ENCODE peak calls at places on chromosomes 11 and 22, in ten cellular contexts. S is fibroblast of the aortic adventitia, H is neural crest cell, A is kidney, B is colonic mucosa, E is cardiac fibroblast, U is heart left ventricle, L is lower leg skin, W is ascending aorta, Z is Peyer's patch. I is an unnamed sample.

GRCh38 chr11:111624602-111625001 is 22.4 kb downstream of the SIK2 start:
- DNase-seq in A (no peak), H (no peak), E (no peak), L (no peak), S (no peak), B (no peak), W (no peak), U (no peak), Z (no peak), I (no peak)

GRCh38 chr22:23220485-23221350 is 40.4 kb downstream of the BCR start:
- DNase-seq in W (no peak), E (peak), S (peak), Z (peak), H (no peak), L (no peak), A (peak), B (peak), U (no peak), I (no peak)

GRCh38 chr11:45880772-45881570 is 4.5 kb upstream of the MAPK8IP1 start:
- DNase-seq in S (no peak), H (no peak), L (no peak), E (no peak), Z (no peak), B (no peak), W (no peak), U (no peak), A (no peak), I (no peak)

GRCh38 chr11:111438168-111438567 is 59.1 kb upstream of the POU2AF1 start:
- DNase-seq in S (no peak), E (no peak), A (no peak), L (no peak), Z (peak), H (no peak), U (no peak), W (no peak), B (no peak), I (no peak)

GRCh38 chr11:27290261-27290660 is 72.8 kb downstream of the CCDC34 start:
- DNase-seq in W (no peak), S (no peak), Z (no peak), H (no peak), A (no peak), B (no peak), E (no peak), U (no peak), L (no peak), I (no peak)

GRCh38 chr11:37109205-37109585 is 511.2 kb upstream of the RAG2 start:
- DNase-seq in H (no peak), U (no peak), Z (no peak), A (no peak), L (no peak), W (no peak), S (peak), E (peak), B (no peak), I (no peak)

GRCh38 chr11:121500717-121501116 is 48.0 kb upstream of the SORL1-AS1 start:
- DNase-seq in A (no peak), B (no peak), E (no peak), Z (no peak), U (no peak), S (no peak), W (no peak), H (no peak), L (no peak), I (no peak)

GRCh38 chr22:24225044-24225601 is 19.8 kb downstream of the GGT5 start:
- DNase-seq in E (no peak), L (no peak), A (peak), B (no peak), H (no peak), Z (no peak), W (no peak), S (no peak), U (no peak), I (no peak)

GRCh38 chr11:132977241-132977640 is 555.1 kb downstream of the OPCML start:
- DNase-seq in B (no peak), U (no peak), Z (no peak), H (no peak), S (no peak), L (no peak), W (no peak), E (no peak), A (no peak), I (no peak)

GRCh38 chr22:50683994-50684371 is 11.4 kb downstream of the SHANK3 start:
- DNase-seq in B (no peak), L (peak), Z (no peak), S (no peak), U (no peak), H (no peak), E (no peak), W (no peak), A (no peak), I (no peak)

GRCh38 chr11:134736251-134737072 is 324.4 kb upstream of the B3GAT1 start:
- DNase-seq in L (peak), S (no peak), Z (no peak), B (no peak), E (no peak), H (no peak), W (no peak), A (no peak), U (no peak), I (no peak)

GRCh38 chr22:26450453-26451185 is 21.6 kb downstream of the ASPHD2 start:
- DNase-seq in E (no peak), S (no peak), B (no peak), Z (no peak), L (peak), W (no peak), A (no peak), H (no peak), U (no peak), I (no peak)

GRCh38 chr11:502288-503178 is 4.5 kb downstream of the RNH1 start:
- DNase-seq in W (no peak), Z (peak), U (no peak), B (no peak), A (no peak), L (peak), H (no peak), S (no peak), E (no peak), I (no peak)

GRCh38 chr11:29328961-29329441 is 687.8 kb downstream of the KCNA4 start:
- DNase-seq in B (no peak), Z (no peak), E (peak), W (no peak), H (no peak), L (no peak), U (no peak), A (no peak), S (peak), I (peak)

GRCh38 chr11:26063915-26064314 is 268.0 kb upstream of the ANO3 start:
- DNase-seq in E (no peak), W (no peak), B (no peak), H (no peak), U (no peak), A (no peak), Z (no peak), L (no peak), S (no peak), I (no peak)

GRCh38 chr11:68684385-68685356 is at the start of gene GAL:
- DNase-seq in L (no peak), H (no peak), S (no peak), A (no peak), E (no peak), W (no peak), Z (no peak), B (no peak), U (no peak), I (no peak)

GRCh38 chr11:25733777-25734176 is 598.2 kb upstream of the ANO3 start:
- DNase-seq in H (no peak), Z (no peak), L (no peak), E (peak), A (no peak), U (no peak), W (no peak), S (peak), B (no peak), I (no peak)

GRCh38 chr22:24145446-24146189 is 35.7 kb upstream of the SUSD2 start:
- DNase-seq in L (no peak), B (no peak), H (no peak), S (no peak), Z (no peak), E (no peak), A (no peak), U (no peak), W (no peak), I (no peak)

GRCh38 chr11:47923667-47924066 is 56.7 kb upstream of the PTPRJ start:
- DNase-seq in H (no peak), W (no peak), A (no peak), L (no peak), U (peak), B (no peak), Z (no peak), S (peak), E (peak), I (peak)

GRCh38 chr11:71505001-71505400 is 22.1 kb upstream of the KRTAP5-7 start:
- DNase-seq in H (no peak), W (no peak), S (no peak), B (no peak), A (no peak), U (no peak), Z (no peak), E (no peak), L (no peak), I (no peak)

GRCh38 chr11:21364866-21365624 is 695.7 kb downstream of the NELL1 start:
- DNase-seq in A (no peak), U (no peak), B (no peak), E (no peak), L (no peak), S (no peak), W (no peak), H (no peak), Z (no peak), I (no peak)

GRCh38 chr11:115765803-115766239 is 261.6 kb upstream of the CADM1 start:
- DNase-seq in L (no peak), B (no peak), E (peak), H (no peak), A (no peak), S (no peak), U (no peak), Z (no peak), W (no peak), I (no peak)

GRCh38 chr11:73359930-73360742 is 16.1 kb upstream of the RELT start:
- DNase-seq in H (peak), Z (no peak), L (no peak), A (no peak), B (no peak), U (no peak), S (peak), W (no peak), E (peak), I (no peak)

GRCh38 chr11:94449437-94449836 is 44.2 kb downstream of the MRE11 start:
- DNase-seq in S (peak), U (no peak), H (no peak), W (no peak), Z (no peak), E (peak), A (no peak), L (no peak), B (no peak), I (peak)

GRCh38 chr11:1741741-1742140 is 8.7 kb downstream of the IFITM10 start:
- DNase-seq in W (no peak), L (no peak), A (no peak), Z (no peak), S (no peak), B (no peak), U (no peak), E (no peak), H (no peak), I (no peak)

GRCh38 chr11:1570896-1571759 is 943 bp downstream of the DUSP8 start:
- DNase-seq in S (no peak), Z (peak), W (no peak), A (peak), E (no peak), U (peak), B (peak), L (no peak), H (no peak), I (no peak)

GRCh38 chr11:68632802-68633201 is 51.5 kb upstream of the GAL start:
- DNase-seq in H (peak), B (peak), Z (no peak), W (no peak), A (no peak), L (peak), S (peak), E (peak), U (no peak), I (peak)

GRCh38 chr11:131295986-131296385 is 74.4 kb upstream of the NTM start:
- DNase-seq in E (no peak), U (no peak), L (no peak), B (no peak), Z (no peak), W (no peak), S (no peak), H (no peak), A (no peak), I (no peak)

GRCh38 chr11:8219257-8220021 is 44.2 kb downstream of the LMO1 start:
- DNase-seq in W (no peak), E (peak), S (peak), B (peak), U (no peak), L (no peak), H (no peak), A (peak), Z (no peak), I (peak)

GRCh38 chr11:12818333-12819015 is 144.3 kb downstream of the TEAD1 start:
- DNase-seq in L (no peak), E (peak), Z (no peak), U (peak), W (no peak), H (no peak), A (no peak), B (no peak), S (peak), I (peak)

GRCh38 chr11:124446926-124447325 is 1.4 kb upstream of the OR8B8 start:
- DNase-seq in A (no peak), B (no peak), S (no peak), E (peak), H (no peak), W (no peak), Z (no peak), U (no peak), L (no peak), I (no peak)

GRCh38 chr11:36557991-36558390 is 9.8 kb upstream of the RAG1 start:
- DNase-seq in Z (no peak), H (no peak), E (no peak), A (no peak), L (no peak), B (no peak), W (no peak), U (no peak), S (no peak), I (no peak)

GRCh38 chr11:93543292-93543977 is at the start of gene SMCO4:
- DNase-seq in E (peak), Z (peak), B (peak), L (peak), W (no peak), S (peak), H (peak), A (peak), U (peak), I (peak)

GRCh38 chr11:31782243-31782642 is 28.9 kb downstream of the PAX6 start:
- DNase-seq in E (no peak), A (no peak), Z (no peak), B (no peak), U (no peak), H (no peak), S (no peak), W (no peak), L (no peak), I (no peak)

GRCh38 chr11:83815736-83816135 is 529.6 kb upstream of the CCDC90B start:
- DNase-seq in W (no peak), E (no peak), S (no peak), U (no peak), H (no peak), Z (no peak), B (no peak), A (no peak), L (no peak), I (no peak)

GRCh38 chr11:83818349-83818748 is 532.2 kb upstream of the CCDC90B start:
- DNase-seq in S (no peak), Z (no peak), W (no peak), E (peak), H (no peak), U (no peak), A (no peak), B (no peak), L (no peak), I (peak)

GRCh38 chr11:83819936-83820549 is 533.9 kb upstream of the CCDC90B start:
- DNase-seq in S (peak), L (no peak), B (no peak), E (peak), W (no peak), H (no peak), U (no peak), Z (no peak), A (no peak), I (peak)

GRCh38 chr11:83813296-83813695 is 527.1 kb upstream of the CCDC90B start:
- DNase-seq in W (no peak), E (no peak), Z (no peak), B (no peak), U (no peak), H (no peak), A (no peak), L (no peak), S (no peak), I (no peak)

DNA sequence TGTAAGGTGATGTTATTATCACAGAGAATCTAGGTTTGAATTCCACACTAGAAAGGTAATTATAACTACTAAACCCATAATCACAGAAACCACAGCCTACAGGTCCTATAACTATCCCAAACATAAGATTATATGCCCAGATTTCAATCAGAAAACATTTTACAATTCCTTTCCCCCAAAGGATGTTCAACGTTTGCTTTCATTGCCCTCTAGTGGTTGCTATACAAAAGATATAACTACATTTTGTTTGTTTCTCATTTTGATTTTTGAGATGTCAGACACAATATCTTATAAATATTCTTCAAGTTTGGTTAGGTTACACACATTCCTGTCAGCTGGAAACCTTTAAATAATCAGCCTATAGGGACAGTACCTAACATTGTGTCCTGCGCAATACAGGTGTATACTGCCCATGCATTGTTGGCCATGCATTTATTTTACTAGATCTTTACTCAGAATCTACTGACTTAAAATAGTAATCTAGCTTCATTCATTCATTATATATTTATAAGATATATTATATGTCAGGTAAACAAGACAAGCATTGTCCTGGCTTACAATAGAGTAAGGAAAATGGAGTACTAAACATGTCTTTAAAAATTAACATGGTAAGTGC is 530.5 kb upstream of the CCDC90B start:
- DNase-seq in H (no peak), Z (no peak), W (no peak), B (no peak), E (peak), L (no peak), S (peak), U (no peak), A (no peak), I (peak)
- TF ChIP-seq CTCF in H (peak), Z (peak), W (no peak), B (peak), E (peak), L (no peak), S (peak), U (peak), A (peak), I (peak)

GRCh38 chr11:74541466-74541865 is 47.9 kb upstream of the LIPT2 start:
- DNase-seq in B (no peak), H (no peak), W (no peak), L (no peak), U (no peak), S (no peak), A (no peak), E (no peak), Z (no peak), I (no peak)
- TF ChIP-seq CTCF in B (no peak), H (no peak), W (no peak), L (no peak), U (no peak), S (no peak), A (no peak), E (no peak), Z (no peak), I (no peak)

DNA sequence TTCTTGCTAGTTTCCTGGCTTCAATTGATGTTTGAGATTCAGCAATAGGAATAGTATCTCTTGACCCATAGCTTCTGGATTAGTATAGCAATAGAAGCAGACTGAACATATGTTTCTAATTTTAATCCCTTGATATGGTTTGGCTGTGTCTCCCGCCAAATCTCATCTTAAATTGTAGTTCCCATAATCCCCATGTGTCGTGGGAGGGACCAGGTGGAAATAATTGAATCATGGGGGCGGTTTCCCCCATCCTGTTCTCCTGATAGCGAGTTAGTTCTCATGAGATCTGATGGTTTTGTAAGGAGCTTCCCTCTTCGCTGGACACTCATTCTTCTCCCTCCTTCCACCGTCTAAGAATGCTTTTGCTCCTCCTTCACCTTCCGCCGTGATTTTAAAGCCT is 20.1 kb upstream of the SLN start:
- DNase-seq in S (no peak), W (no peak), Z (no peak), A (no peak), E (no peak), L (no peak), H (no peak), U (no peak), B (no peak), I (no peak)
- TF ChIP-seq CTCF in S (no peak), W (no peak), Z (no peak), A (no peak), E (no peak), L (no peak), H (no peak), U (no peak), B (no peak), I (no peak)

DNA sequence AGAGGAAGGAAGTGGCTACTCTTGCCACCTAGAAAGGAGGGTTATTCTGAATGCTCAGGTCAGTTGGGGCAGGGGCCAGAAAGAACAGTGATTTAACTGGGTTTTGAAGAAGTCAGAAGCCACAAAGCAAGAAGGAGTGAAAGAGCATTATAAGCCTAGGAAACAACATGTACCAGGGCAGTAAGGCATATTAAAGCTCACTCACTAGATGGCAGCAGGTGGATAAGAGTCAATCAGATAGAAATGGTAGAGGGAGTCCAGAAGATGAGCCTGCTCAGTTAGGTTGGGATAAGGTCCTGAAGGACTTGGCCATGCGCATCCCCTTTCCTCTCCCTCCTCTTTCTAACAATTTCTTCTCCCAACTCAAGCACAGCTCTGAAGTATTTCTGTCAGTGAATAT is 22.0 kb upstream of the PATE1 start:
- DNase-seq in L (no peak), A (no peak), W (no peak), U (no peak), H (no peak), S (peak), B (no peak), Z (no peak), E (peak), I (peak)
- TF ChIP-seq CTCF in L (no peak), A (no peak), W (no peak), U (no peak), H (peak), S (peak), B (no peak), Z (no peak), E (peak), I (peak)

DNA sequence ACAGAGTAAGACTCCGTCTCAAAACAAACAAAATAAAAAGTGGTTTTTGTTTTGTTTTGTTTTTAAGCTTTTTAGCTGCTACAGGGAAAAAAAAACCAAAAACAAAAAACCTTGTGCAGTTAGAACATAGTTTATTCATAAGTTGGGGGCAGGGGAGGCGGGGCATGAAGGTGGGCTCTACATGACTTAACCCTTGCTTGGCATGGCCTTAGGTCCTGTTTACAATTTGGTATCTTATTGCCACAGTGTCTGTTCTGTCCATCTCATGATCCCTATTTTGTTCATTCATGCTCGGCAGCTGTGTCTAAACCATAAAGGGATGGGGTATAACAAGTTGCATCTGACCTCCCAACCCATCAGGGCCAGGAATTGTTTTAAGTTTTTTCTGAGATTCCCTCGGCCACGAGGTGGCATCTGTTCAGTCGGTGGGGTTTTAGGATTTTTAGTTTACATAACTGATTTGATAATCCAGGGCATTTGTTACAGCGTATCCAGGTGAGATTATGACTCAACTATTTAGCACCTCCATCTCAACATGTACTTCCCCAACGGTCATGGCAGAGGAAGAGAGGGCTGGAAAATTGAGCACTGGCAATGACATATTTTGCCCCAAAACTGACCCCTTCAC is 6.9 kb downstream of the AP5B1 start:
- DNase-seq in A (no peak), L (peak), U (no peak), Z (no peak), W (no peak), B (no peak), E (no peak), H (no peak), S (no peak), I (no peak)
- TF ChIP-seq CTCF in A (no peak), L (no peak), U (no peak), Z (peak), W (no peak), B (no peak), E (no peak), H (no peak), S (peak), I (peak)

GRCh38 chr11:2886191-2886894 is 768 bp upstream of the CDKN1C start:
- DNase-seq in A (peak), L (no peak), Z (no peak), H (peak), B (no peak), W (no peak), S (peak), U (peak), E (no peak), I (no peak)
- TF ChIP-seq CTCF in A (no peak), L (no peak), Z (no peak), H (peak), B (no peak), W (no peak), S (peak), U (peak), E (peak), I (peak)

I was measured in HFFc6.